ENCODE peak calls at places on chromosomes 4 and X, in five cellular contexts. G is heart right ventricle, C is keratinocyte, J is dorsolateral prefrontal cortex, Y is kidney epithelial cell. F is an unnamed sample.
A peak's percentile ranks its signal among the peaks of the same experiment; 100 is the strongest.

GRCh38 chrX:68686684-68687045 is 39.2 kb downstream of the STARD8 start:
- DNase-seq in G (peak; percentile 25), C (no peak), J (no peak), Y (no peak), F (no peak)

GRCh38 chr4:16626945-16627344 is 271.5 kb downstream of the LDB2 start:
- DNase-seq in G (peak; percentile 43), C (no peak), J (peak; percentile 40), Y (peak; percentile 26), F (peak; percentile 96)

GRCh38 chrX:118577041-118577440 is 81.4 kb downstream of the DOCK11 start:
- DNase-seq in G (no peak), C (no peak), J (no peak), Y (no peak), F (no peak)

GRCh38 chr4:87120411-87121162 is 99.8 kb downstream of the KLHL8 start:
- DNase-seq in G (peak; percentile 69), C (peak; percentile 72), J (peak; percentile 35), Y (no peak), F (peak; percentile 49)

GRCh38 chr4:42446823-42447222 is 49.5 kb downstream of the SHISA3 start:
- DNase-seq in G (no peak), C (no peak), J (no peak), Y (no peak), F (no peak)

GRCh38 chrX:123339201-123339905 is 155.3 kb downstream of the GRIA3 start:
- DNase-seq in G (no peak), C (no peak), J (no peak), Y (no peak), F (peak; percentile 6)

GRCh38 chr4:182207806-182208483 is 35.3 kb upstream of the TENM3 start:
- DNase-seq in G (no peak), C (no peak), J (no peak), Y (peak; percentile 81), F (peak; percentile 87)

GRCh38 chrX:69603566-69604194 is 12.2 kb upstream of the EDA start:
- DNase-seq in G (no peak), C (no peak), J (no peak), Y (no peak), F (no peak)

GRCh38 chr4:55398966-55399365 is 3.2 kb downstream of the TMEM165 start:
- DNase-seq in G (no peak), C (no peak), J (no peak), Y (no peak), F (no peak)

GRCh38 chr4:40840255-40840984 is 90.7 kb downstream of the NSUN7 start:
- DNase-seq in G (no peak), C (no peak), J (no peak), Y (no peak), F (no peak)

GRCh38 chr4:113064244-113064643 is 14.8 kb downstream of the ANK2 start:
- DNase-seq in G (no peak), C (no peak), J (no peak), Y (no peak), F (no peak)

GRCh38 chr4:51895816-51896408 is 53.0 kb downstream of the DCUN1D4 start:
- DNase-seq in G (peak; percentile 70), C (peak; percentile 28), J (peak; percentile 56), Y (peak; percentile 16), F (peak; percentile 68)

GRCh38 chr4:156346959-156347385 is 393.3 kb upstream of the CTSO start:
- DNase-seq in G (no peak), C (no peak), J (no peak), Y (no peak), F (no peak)

GRCh38 chrX:46876901-46877300 is 35.3 kb upstream of the JADE3 start:
- DNase-seq in G (no peak), C (no peak), J (no peak), Y (no peak), F (no peak)

GRCh38 chr4:6987566-6987920 is 55.6 kb upstream of the TADA2B start:
- DNase-seq in G (no peak), C (no peak), J (no peak), Y (no peak), F (no peak)

GRCh38 chrX:103107836-103108235 is 14.9 kb upstream of the NXF3 start:
- DNase-seq in G (no peak), C (no peak), J (no peak), Y (no peak), F (peak; percentile 28)

GRCh38 chrX:25204182-25204581 is 188.4 kb upstream of the ARX start:
- DNase-seq in G (no peak), C (no peak), J (no peak), Y (no peak), F (no peak)

GRCh38 chr4:57401586-57401985 is 291.4 kb upstream of the IGFBP7 start:
- DNase-seq in G (no peak), C (no peak), J (no peak), Y (no peak), F (no peak)

GRCh38 chr4:70722199-70722791 is 531 bp downstream of the RUFY3 start:
- DNase-seq in G (no peak), C (no peak), J (peak; percentile 54), Y (no peak), F (peak; percentile 86)

GRCh38 chr4:48594185-48594584 is 104.1 kb downstream of the ZAR1 start:
- DNase-seq in G (peak; percentile 77), C (no peak), J (no peak), Y (no peak), F (no peak)

GRCh38 chr4:123924536-123924935 is 527.9 kb downstream of the SPRY1 start:
- DNase-seq in G (no peak), C (no peak), J (no peak), Y (no peak), F (no peak)

GRCh38 chr4:140856692-140857091 is 100.5 kb upstream of the TBC1D9 start:
- DNase-seq in G (peak; percentile 30), C (peak; percentile 69), J (no peak), Y (peak; percentile 26), F (peak; percentile 63)

DNA sequence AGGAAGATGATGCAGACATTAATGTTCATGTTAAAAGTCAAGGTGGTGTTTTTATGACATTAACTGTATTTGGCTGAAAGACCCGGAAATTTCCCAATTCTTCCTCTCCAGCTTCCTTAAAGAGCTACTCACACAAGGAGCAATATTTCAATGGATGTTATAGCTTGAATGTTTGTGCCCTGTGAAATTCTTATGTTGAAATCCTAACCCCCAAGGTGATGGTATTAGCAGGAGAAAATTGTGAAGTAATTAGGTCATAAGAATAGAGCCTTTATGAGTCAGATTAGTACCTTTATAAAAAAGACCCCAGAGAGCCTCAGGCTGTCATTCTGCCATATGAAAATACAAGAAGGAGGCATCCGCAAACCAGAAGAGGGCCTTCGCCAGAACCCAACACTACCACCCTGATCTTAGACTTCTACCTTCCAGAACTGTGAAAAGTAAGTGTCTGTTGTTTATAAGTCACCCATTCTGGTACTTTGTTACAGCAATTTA is 3.6 kb downstream of the TLR1 start:
- DNase-seq in G (no peak), C (no peak), J (no peak), Y (no peak), F (no peak)
- H3K4me3 ChIP-seq in G (peak overlapping the region; percentile 54), C (no peak overlapping the region), J (no peak overlapping the region), Y (no peak overlapping the region), F (no peak overlapping the region)

DNA sequence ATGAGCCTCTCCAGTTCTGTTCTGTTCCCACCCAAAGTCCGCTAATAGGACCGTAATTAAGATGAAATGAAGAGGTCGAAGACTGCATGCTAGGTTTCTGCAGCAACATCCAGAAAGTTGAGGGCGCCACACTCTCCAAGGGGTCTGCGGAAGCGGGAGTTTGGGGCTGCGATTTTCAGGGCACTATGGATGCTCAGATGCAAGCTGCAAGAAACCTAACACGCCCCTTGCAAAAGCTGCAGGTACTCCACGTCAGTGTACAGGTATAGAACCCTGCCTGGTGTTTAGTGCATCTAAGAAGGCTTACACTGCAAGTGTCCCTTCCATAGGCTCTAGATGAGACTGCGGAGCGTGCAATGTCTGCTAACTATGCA is 61.4 kb downstream of the RHOXF2B start:
- DNase-seq in G (no peak), C (no peak), J (no peak), Y (no peak), F (no peak)
- H3K27me3 ChIP-seq in G (no peaks in the 10 kb centered on the region), C (peaks cover 21% of the 10 kb centered on the region), J (peaks cover 40% of the 10 kb centered on the region), Y (peaks cover 27% of the 10 kb centered on the region), F (peaks cover 7% of the 10 kb centered on the region)

GRCh38 chrX:130084651-130085237 is 25.6 kb downstream of the ELF4 start:
- DNase-seq in G (no peak), C (no peak), J (no peak), Y (no peak), F (no peak)

GRCh38 chrX:130086414-130087207 is 23.7 kb downstream of the ELF4 start:
- DNase-seq in G (no peak), C (no peak), J (no peak), Y (no peak), F (no peak)

GRCh38 chrX:130083107-130083490 is 27.2 kb downstream of the ELF4 start:
- DNase-seq in G (no peak), C (no peak), J (no peak), Y (no peak), F (no peak)

GRCh38 chrX:130083656-130084382 is 26.5 kb downstream of the ELF4 start:
- DNase-seq in G (no peak), C (no peak), J (no peak), Y (no peak), F (no peak)

DNA sequence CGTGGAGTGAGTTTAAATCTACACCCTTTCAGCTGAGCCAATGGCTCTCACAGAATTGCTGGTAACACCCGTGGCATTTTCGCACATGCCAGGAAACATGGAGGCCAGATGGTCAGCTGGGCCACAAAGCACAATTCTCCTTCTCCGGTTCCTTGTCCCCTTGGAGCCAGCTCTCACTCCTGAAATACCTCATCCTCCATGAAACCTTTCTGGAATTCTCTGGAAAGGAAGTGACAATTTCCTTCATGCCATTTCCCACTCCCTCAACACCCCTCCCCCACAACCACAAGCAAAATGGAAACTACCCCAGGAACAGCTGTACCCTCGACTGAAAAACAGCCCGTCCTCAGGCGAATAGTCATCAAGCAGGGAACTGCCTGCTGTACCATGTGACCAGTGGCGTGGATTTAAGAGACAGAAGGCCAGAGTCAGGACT is 24.7 kb downstream of the ELF4 start:
- DNase-seq in G (peak; percentile 24), C (no peak), J (no peak), Y (no peak), F (no peak)
- H3K4me3 ChIP-seq in G (peak overlapping the region; percentile 37), C (no peak overlapping the region), J (no peak overlapping the region), Y (no peak overlapping the region), F (no peak overlapping the region)

GRCh38 chrX:100408643-100409315 is 1.3 kb downstream of the PCDH19 start:
- DNase-seq in G (no peak), C (no peak), J (no peak), Y (no peak), F (no peak)
- H3K27me3 ChIP-seq in G (no peaks in the 10 kb centered on the region), C (peaks cover 57% of the 10 kb centered on the region), J (peaks cover 28% of the 10 kb centered on the region), Y (peaks cover 53% of the 10 kb centered on the region), F (peaks cover 25% of the 10 kb centered on the region)

GRCh38 chr4:188139141-188139540 is at the start of gene TRIML1:
- DNase-seq in G (no peak), C (no peak), J (no peak), Y (no peak), F (no peak)
- H3K4me3 ChIP-seq in G (no peak within 1 kb of the TSS), C (no peak within 1 kb of the TSS), J (no peak within 1 kb of the TSS), Y (no peak within 1 kb of the TSS), F (no peak within 1 kb of the TSS)

DNA sequence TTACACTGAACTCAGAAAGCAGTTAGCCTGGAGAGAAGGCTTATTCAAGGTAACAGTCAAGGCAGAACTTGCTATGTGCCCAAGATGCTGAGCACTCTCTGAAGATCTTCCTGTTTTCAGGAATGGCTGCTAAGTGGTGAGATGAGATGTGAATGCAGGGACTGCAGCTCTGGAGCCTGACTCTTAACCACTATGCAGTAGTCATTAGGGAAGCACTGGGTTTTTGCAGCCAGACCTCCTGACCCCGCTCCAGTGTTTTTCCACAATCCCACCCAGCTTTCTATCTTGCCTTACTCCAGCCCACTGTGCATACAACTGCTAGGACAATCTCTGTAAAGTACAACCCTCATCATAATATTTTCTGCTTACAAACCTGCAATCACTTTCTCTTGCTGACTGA is 95.2 kb upstream of the LNX1 start:
- DNase-seq in G (no peak), C (no peak), J (no peak), Y (no peak), F (no peak)
- H3K27me3 ChIP-seq in G (no peaks in the 10 kb centered on the region), C (peaks cover 33% of the 10 kb centered on the region), J (no peaks in the 10 kb centered on the region), Y (no peaks in the 10 kb centered on the region), F (no peaks in the 10 kb centered on the region)